ENCODE peak calls at places on chromosomes 11 and 22, in four cellular contexts. U is colonic mucosa, B is upper lobe of right lung, W is cardiac muscle cell. S is an unnamed sample.

GRCh38 chr11:31809857-31810778 is 1.0 kb downstream of the PAX6 start:
- DNase-seq in U (no peak), B (no peak), W (peak; percentile 67), S (no peak)

GRCh38 chr11:131079036-131079435 is 162.8 kb upstream of the SNX19 start:
- DNase-seq in U (no peak), B (no peak), W (no peak), S (no peak)

GRCh38 chr11:120793806-120794479 is 230.0 kb upstream of the TBCEL start:
- DNase-seq in U (no peak), B (no peak), W (no peak), S (no peak)

GRCh38 chr11:61362542-61362875 is 335 bp downstream of the TMEM138 start:
- DNase-seq in U (peak; percentile 32), B (no peak), W (peak; percentile 55), S (no peak)

GRCh38 chr11:14189874-14190273 is 169.1 kb downstream of the RRAS2 start:
- DNase-seq in U (peak; percentile 30), B (no peak), W (no peak), S (peak; percentile 86)

GRCh38 chr22:19275919-19276600 is 15.5 kb downstream of the CLTCL1 start:
- DNase-seq in U (no peak), B (no peak), W (peak; percentile 11), S (no peak)

GRCh38 chr11:75014129-75014528 is 25.4 kb downstream of the NEU3 start:
- DNase-seq in U (no peak), B (no peak), W (no peak), S (no peak)

GRCh38 chr11:83002047-83002446 is 69.7 kb downstream of the RAB30 start:
- DNase-seq in U (no peak), B (no peak), W (no peak), S (no peak)

GRCh38 chr11:10993186-10993585 is 135.3 kb upstream of the ZBED5 start:
- DNase-seq in U (no peak), B (no peak), W (no peak), S (no peak)

GRCh38 chr11:117099681-117100080 is 1.5 kb upstream of the SIK3 start:
- DNase-seq in U (no peak), B (no peak), W (no peak), S (no peak)

GRCh38 chr11:83019888-83020579 is 51.7 kb downstream of the RAB30 start:
- DNase-seq in U (no peak), B (no peak), W (no peak), S (no peak)

GRCh38 chr11:121892863-121893262 is 223.2 kb downstream of the BLID start:
- DNase-seq in U (no peak), B (no peak), W (no peak), S (no peak)

GRCh38 chr11:117059611-117060010 is 38.6 kb downstream of the SIK3 start:
- DNase-seq in U (no peak), B (no peak), W (no peak), S (no peak)

GRCh38 chr11:86408845-86409244 is 34.2 kb downstream of the CCDC81 start:
- DNase-seq in U (no peak), B (no peak), W (no peak), S (no peak)

GRCh38 chr22:41341990-41342389 is 39.8 kb upstream of the TEF start:
- DNase-seq in U (no peak), B (no peak), W (no peak), S (no peak)

GRCh38 chr22:28441720-28442263 is 237.8 kb downstream of the TTC28 start:
- DNase-seq in U (no peak), B (no peak), W (peak; percentile 23), S (no peak)

GRCh38 chr11:132531921-132532320 is 1000.4 kb downstream of the OPCML start:
- DNase-seq in U (no peak), B (no peak), W (no peak), S (no peak)

GRCh38 chr11:5548440-5548839 is at the start of gene OR52H1:
- DNase-seq in U (no peak), B (no peak), W (no peak), S (no peak)

GRCh38 chr11:80816966-80817365 is 1376.1 kb upstream of the TENM4 start:
- DNase-seq in U (no peak), B (no peak), W (no peak), S (no peak)

GRCh38 chr11:12193515-12194336 is 83.3 kb downstream of the MICAL2 start:
- DNase-seq in U (no peak), B (no peak), W (no peak), S (peak; percentile 56)

GRCh38 chr11:57776101-57776511 is 14.5 kb downstream of the CTNND1 start:
- DNase-seq in U (no peak), B (no peak), W (peak; percentile 80), S (no peak)

GRCh38 chr11:83779876-83780275 is 493.7 kb upstream of the CCDC90B start:
- DNase-seq in U (no peak), B (no peak), W (no peak), S (no peak)

GRCh38 chr22:22955866-22956535 is 68.4 kb downstream of the IGLL5 start:
- DNase-seq in U (peak; percentile 71), B (peak; percentile 64), W (peak; percentile 66), S (peak; percentile 74)

GRCh38 chr11:9577551-9577950 is 4.1 kb downstream of the WEE1 start:
- DNase-seq in U (no peak), B (no peak), W (no peak), S (no peak)

GRCh38 chr11:60777572-60777971 is 7.6 kb upstream of the MS4A10 start:
- DNase-seq in U (no peak), B (peak; percentile 12), W (no peak), S (no peak)

GRCh38 chr22:42515896-42516295 is 3.7 kb downstream of the RRP7A start:
- DNase-seq in U (no peak), B (no peak), W (no peak), S (no peak)

GRCh38 chr11:1129666-1130160 is 28.0 kb upstream of the MUC5AC start:
- DNase-seq in U (peak; percentile 13), B (no peak), W (no peak), S (no peak)

GRCh38 chr11:23364076-23364475 is 503.8 kb upstream of the CCDC179 start:
- DNase-seq in U (no peak), B (no peak), W (no peak), S (no peak)

GRCh38 chr11:11821899-11822298 is 19.9 kb upstream of the USP47 start:
- DNase-seq in U (no peak), B (no peak), W (no peak), S (no peak)

GRCh38 chr11:48006301-48006992 is 26.1 kb downstream of the PTPRJ start:
- DNase-seq in U (no peak), B (no peak), W (no peak), S (peak; percentile 73)

GRCh38 chr11:117097567-117098268 is 510 bp downstream of the SIK3 start:
- DNase-seq in U (peak; percentile 45), B (peak; percentile 82), W (peak; percentile 69), S (no peak)

GRCh38 chr11:105151936-105152554 is 12.5 kb upstream of the CARD18 start:
- DNase-seq in U (no peak), B (no peak), W (no peak), S (no peak)

GRCh38 chr11:69136471-69136870 is 19.3 kb upstream of the SMIM38 start:
- DNase-seq in U (no peak), B (peak; percentile 58), W (no peak), S (no peak)

GRCh38 chr11:122478986-122479385 is 176.5 kb upstream of the UBASH3B start:
- DNase-seq in U (no peak), B (no peak), W (no peak), S (no peak)

GRCh38 chr22:18050065-18050464 is 25.7 kb upstream of the MICAL3 start:
- DNase-seq in U (no peak), B (peak; percentile 19), W (no peak), S (no peak)

GRCh38 chr11:112589132-112589531 is 328.5 kb upstream of the PLET1 start:
- DNase-seq in U (no peak), B (no peak), W (no peak), S (no peak)

GRCh38 chr11:17735823-17736772 is 1.5 kb downstream of the KCNC1 start:
- DNase-seq in U (no peak), B (peak; percentile 47), W (no peak), S (no peak)

GRCh38 chr22:27311666-27312566 is 489.6 kb downstream of the MN1 start:
- DNase-seq in U (peak; percentile 33), B (no peak), W (no peak), S (no peak)

GRCh38 chr22:20591295-20591645 is 83.9 kb downstream of the MED15 start:
- DNase-seq in U (no peak), B (no peak), W (no peak), S (no peak)

GRCh38 chr11:76664578-76665061 is 5.9 kb downstream of the LRRC32 start:
- DNase-seq in U (no peak), B (peak; percentile 56), W (no peak), S (no peak)
- H3K27ac ChIP-seq in U (no peak overlapping the region), B (peak overlapping the region; percentile 51), W (no peak overlapping the region), S (peak overlapping the region; percentile 91)

GRCh38 chr11:70212227-70212811 is 9.2 kb downstream of the FADD start:
- DNase-seq in U (peak; percentile 84), B (no peak), W (no peak), S (no peak)
- H3K4me3 ChIP-seq in U (peak overlapping the region; percentile 11), B (peak overlapping the region; percentile 25), W (no peak overlapping the region), S (no peak overlapping the region)

DNA sequence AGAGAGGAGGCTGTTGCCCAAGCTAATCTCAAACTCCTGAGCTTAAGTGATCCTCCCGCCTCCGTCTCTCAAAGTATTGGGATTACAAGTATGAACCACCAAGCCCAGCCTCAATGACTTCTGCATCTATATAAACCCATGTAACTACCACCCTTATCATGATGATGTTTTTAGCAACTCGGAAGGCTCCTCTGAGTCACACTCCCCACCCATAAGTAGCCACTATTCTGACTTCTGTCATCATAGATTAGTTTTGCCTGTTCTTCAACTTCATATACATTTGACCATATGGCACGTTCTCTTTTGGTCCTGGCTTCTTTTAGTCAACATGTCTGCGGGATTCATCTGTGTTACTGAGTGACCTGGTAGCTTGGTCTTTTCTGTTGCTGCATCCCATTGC is 6.4 kb upstream of the FOSL1 start:
- DNase-seq in U (no peak), B (no peak), W (no peak), S (no peak)
- H3K4me1 ChIP-seq in U (peaks cover 2% of the 10 kb centered on the region), B (peaks cover 6% of the 10 kb centered on the region), W (no peaks in the 10 kb centered on the region), S (peaks cover 6% of the 10 kb centered on the region)

DNA sequence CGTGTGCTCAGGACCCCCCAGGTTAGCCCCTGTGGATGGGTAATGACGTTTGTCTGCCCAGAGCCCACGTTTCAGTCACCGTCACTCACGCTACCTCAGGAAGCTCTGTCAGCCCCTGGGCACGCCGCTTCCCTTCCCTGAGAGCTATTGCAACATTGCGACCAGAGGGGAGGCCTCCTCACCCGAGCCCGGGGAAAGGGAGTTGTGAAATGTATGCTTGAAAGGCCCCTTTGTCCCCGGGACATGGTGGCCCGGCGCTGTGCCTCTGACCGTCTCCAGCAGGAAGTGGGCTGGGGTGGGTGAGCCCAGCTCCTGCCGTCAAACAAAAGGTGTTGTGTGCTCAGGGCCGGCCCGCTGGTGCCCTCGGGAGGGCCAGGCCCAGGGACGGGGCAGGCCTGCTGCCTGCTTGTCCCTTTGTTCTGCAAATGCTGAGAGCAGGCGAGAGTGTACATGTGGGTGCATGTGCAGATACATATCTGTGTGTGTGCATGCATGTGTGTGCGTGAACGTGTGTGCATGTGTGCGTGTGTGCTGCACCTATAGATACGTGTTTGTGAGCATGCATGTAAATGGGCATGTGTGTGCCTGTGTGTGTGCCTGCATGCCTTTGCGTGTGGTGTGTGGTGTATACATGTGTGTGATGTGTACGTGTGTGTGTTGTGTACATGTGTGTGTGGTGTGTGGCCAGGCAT is 1125.0 kb downstream of the BRD1 start:
- DNase-seq in U (no peak), B (peak; percentile 81), W (no peak), S (no peak)
- H3K27ac ChIP-seq in U (no peak overlapping the region), B (no peak overlapping the region), W (no peak overlapping the region), S (no peak overlapping the region)

GRCh38 chr22:24427500-24428164 is at the start of gene ADORA2A:
- DNase-seq in U (peak; percentile 51), B (no peak), W (no peak), S (no peak)
- H3K4me3 ChIP-seq in U (peak within 1 kb of the TSS; percentile 26), B (peak within 1 kb of the TSS; percentile 31), W (no peak within 1 kb of the TSS), S (no peak within 1 kb of the TSS)